ENCODE peak calls at places on chromosomes 16 and 17, in five cellular contexts. M is kidney epithelial cell, V is adrenal gland, U is cardiac muscle cell, Z is heart left ventricle. Y is an unnamed sample.

GRCh38 chr16:82368041-82368440 is 198.0 kb upstream of the MPHOSPH6 start:
- DNase-seq in M (no peak), V (peak), U (peak), Z (peak), Y (no peak)

GRCh38 chr16:66382171-66382965 is 15.9 kb downstream of the CDH5 start:
- DNase-seq in M (peak), V (no peak), U (no peak), Z (peak), Y (no peak)

GRCh38 chr16:2151188-2152091 is 3.0 kb downstream of the RAB26 start:
- DNase-seq in M (no peak), V (no peak), U (no peak), Z (no peak), Y (no peak)

GRCh38 chr16:66344533-66345145 is 21.9 kb upstream of the CDH5 start:
- DNase-seq in M (no peak), V (no peak), U (peak), Z (no peak), Y (no peak)

GRCh38 chr16:4410335-4411075 is 5.9 kb downstream of the CORO7 start:
- DNase-seq in M (no peak), V (peak), U (no peak), Z (no peak), Y (no peak)

GRCh38 chr17:57284984-57285646 is 28.8 kb downstream of the MSI2 start:
- DNase-seq in M (no peak), V (no peak), U (no peak), Z (no peak), Y (no peak)

GRCh38 chr16:20611350-20611902 is 35.3 kb upstream of the ACSM2B start:
- DNase-seq in M (no peak), V (no peak), U (no peak), Z (peak), Y (no peak)

GRCh38 chr16:79001156-79001997 is 599.2 kb downstream of the MAF start:
- DNase-seq in M (no peak), V (no peak), U (peak), Z (no peak), Y (no peak)

GRCh38 chr17:15999141-15999973 is at the start of the genes TTC19 and ZSWIM7:
- DNase-seq in M (peak), V (peak), U (peak), Z (peak), Y (peak)

GRCh38 chr17:47315451-47316266 is 8.1 kb upstream of the EFCAB13 start:
- DNase-seq in M (no peak), V (no peak), U (peak), Z (peak), Y (no peak)

GRCh38 chr17:76469991-76470739 is 2.8 kb downstream of the AANAT start:
- DNase-seq in M (no peak), V (no peak), U (peak), Z (no peak), Y (no peak)

GRCh38 chr17:76468634-76469010 is 1.2 kb downstream of the AANAT start:
- DNase-seq in M (no peak), V (no peak), U (no peak), Z (no peak), Y (no peak)

GRCh38 chr17:76467366-76467765 is at the start of gene AANAT:
- DNase-seq in M (no peak), V (no peak), U (no peak), Z (no peak), Y (no peak)

GRCh38 chr17:76467809-76468633 is 618 bp downstream of the AANAT start:
- DNase-seq in M (no peak), V (no peak), U (no peak), Z (no peak), Y (no peak)

DNA sequence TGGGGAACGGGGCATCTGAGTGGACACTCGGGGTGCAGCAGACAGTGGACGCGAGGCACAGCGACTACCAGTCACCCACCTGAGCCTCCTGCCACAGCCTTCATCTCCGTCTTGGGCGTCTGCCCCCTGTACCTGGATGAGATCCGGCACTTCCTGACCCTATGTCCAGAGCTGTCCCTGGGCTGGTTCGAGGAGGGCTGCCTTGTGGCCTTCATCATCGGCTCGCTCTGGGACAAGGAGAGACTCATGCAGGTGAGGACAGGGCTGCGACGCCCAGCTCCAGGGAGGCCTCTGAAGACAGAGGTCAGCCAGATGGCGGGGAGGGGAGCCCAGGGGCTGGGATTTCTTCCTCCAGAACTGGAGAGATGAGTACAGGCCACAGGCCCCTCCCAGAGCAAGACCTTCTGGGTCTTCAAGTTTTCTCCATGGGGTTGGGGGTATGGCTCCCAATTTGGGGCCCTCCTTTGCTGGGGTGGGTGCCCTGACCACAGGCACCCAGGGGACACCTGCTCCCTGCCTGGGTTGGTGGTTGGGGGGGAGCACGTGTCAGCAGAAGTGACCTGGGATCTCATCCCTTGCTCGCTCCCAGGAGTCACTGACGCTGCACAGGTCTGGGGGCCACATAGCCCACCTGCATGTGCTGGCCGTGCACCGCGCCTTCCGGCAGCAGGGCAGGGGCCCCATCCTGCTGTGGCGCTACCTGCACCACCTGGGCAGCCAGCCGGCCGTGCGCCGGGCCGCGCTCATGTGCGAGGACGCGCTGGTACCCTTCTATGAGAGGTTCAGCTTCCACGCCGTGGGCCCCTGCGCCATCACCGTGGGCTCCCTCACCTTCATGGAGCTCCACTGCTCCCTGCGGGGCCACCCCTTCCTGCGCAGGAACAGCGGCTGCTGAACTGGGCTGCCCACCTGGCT is 1.9 kb downstream of the AANAT start:
- DNase-seq in M (no peak), V (no peak), U (no peak), Z (no peak), Y (no peak)
- H3K4me3 ChIP-seq in M (no peak), V (no peak), U (no peak), Z (no peak), Y (no peak)

GRCh38 chr17:21687136-21687953 is 5.0 kb upstream of the KCNJ18 start:
- DNase-seq in M (no peak), V (no peak), U (no peak), Z (no peak), Y (no peak)
- TF ChIP-seq CTCF in M (no peak), V (no peak), U (no peak), Z (no peak), Y (no peak)

DNA sequence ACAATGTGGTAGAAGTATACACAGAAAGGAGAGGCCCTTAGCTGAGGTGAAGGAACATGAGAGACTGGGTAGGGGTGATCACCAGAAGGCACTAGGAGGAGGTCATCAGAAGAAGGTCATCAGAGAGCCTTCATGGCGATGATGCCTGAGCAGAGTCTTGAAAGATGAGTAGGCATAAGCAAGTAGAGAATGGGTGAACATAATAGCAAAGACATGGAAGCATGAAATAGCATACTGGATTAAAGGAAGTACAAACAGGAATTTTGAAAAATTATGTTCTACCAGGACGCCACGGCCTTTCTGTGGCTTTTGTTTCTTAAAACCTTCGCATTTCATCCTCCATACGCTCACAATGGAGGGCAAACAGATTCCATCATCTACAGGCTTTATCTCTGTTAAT is 2.9 kb downstream of the IKZF3 start:
- DNase-seq in M (no peak), V (no peak), U (no peak), Z (no peak), Y (no peak)
- H3K4me3 ChIP-seq in M (no peak), V (no peak), U (no peak), Z (no peak), Y (no peak)

GRCh38 chr17:42202159-42202558 is 7.9 kb upstream of the GHDC start:
- DNase-seq in M (no peak), V (no peak), U (no peak), Z (no peak), Y (no peak)

GRCh38 chr17:42202696-42203095 is 8.4 kb upstream of the GHDC start:
- DNase-seq in M (no peak), V (no peak), U (no peak), Z (no peak), Y (no peak)

GRCh38 chr17:42200702-42201101 is 6.4 kb upstream of the GHDC start:
- DNase-seq in M (no peak), V (peak), U (no peak), Z (peak), Y (no peak)

GRCh38 chr17:42201155-42201772 is 7.0 kb upstream of the GHDC start:
- DNase-seq in M (no peak), V (peak), U (no peak), Z (no peak), Y (no peak)

DNA sequence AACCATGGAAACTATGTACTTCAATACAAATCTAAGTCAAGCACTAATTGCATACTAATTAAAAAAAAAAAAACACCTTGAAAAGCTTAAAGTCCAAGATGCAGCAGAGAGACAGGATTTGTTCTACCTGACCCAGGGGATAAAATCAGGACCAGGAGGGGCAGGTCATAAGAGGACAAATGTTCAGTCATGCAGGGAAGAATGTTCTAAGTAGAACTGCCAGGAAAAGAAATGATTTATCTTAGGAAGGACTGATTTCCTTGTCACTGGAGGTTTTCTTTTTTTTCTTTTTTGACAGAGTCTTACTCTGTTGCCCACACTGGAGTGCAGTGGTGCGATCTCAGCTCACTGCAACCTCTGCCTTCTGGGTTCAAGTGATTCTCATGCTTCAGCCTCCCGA is 9.1 kb upstream of the GHDC start:
- DNase-seq in M (no peak), V (no peak), U (no peak), Z (no peak), Y (no peak)
- TF ChIP-seq CTCF in M (no peak), V (no peak), U (no peak), Z (no peak), Y (no peak)

GRCh38 chr16:65123846-65124513 is 2.1 kb upstream of the CDH11 start:
- DNase-seq in M (no peak), V (no peak), U (no peak), Z (no peak), Y (no peak)
- H3K4me3 ChIP-seq in M (peak), V (no peak), U (peak), Z (peak), Y (peak)

DNA sequence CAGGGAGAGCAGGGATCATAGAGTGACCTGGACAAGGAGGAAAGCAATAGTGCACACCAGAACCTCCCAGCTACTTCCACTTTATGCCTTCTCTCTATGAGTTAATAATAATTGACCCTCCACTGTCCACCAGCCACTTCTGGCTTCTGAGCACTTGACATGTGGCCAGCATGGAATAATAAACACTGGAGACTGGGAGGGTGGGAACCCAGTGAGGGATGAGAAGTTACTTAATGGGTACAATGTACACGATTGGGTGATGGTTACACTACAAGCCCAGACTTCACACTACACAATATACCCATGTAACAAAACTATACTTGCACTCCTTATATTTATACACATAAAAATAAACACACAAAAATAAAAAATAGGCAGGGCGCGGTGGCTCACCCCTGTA is 11.4 kb downstream of the CDC42EP4 start:
- DNase-seq in M (no peak), V (no peak), U (no peak), Z (no peak), Y (no peak)
- TF ChIP-seq CTCF in M (no peak), V (no peak), U (no peak), Z (no peak), Y (no peak)

Y was measured in thoracic aorta.